ENCODE peak calls at places on chromosomes 4 and X, in ten cellular contexts. I is fibroblast of pulmonary artery, A is endothelial cell of umbilical vein, U is Peyer's patch, K is brain microvascular endothelial cell, C is left ventricle myocardium inferior, S is astrocyte of the cerebellum, X is GM12878, O is fibroblast of the aortic adventitia, Z is neural progenitor cell. H is an unnamed sample.

GRCh38 chrX:21374163-21374993 is at the start of gene CNKSR2:
- DNase-seq in A (peak), I (peak), Z (peak), S (no peak), U (peak), C (peak), K (peak), O (peak), X (no peak), H (no peak)

GRCh38 chrX:14032383-14032782 is 2.7 kb upstream of the GEMIN8 start:
- DNase-seq in I (peak), Z (peak), X (no peak), O (peak), S (peak), C (no peak), K (peak), A (peak), U (no peak), H (no peak)

GRCh38 chr4:153643406-153644016 is 40.6 kb upstream of the TLR2 start:
- DNase-seq in S (peak), U (no peak), C (no peak), X (peak), Z (peak), O (peak), A (peak), I (peak), K (peak), H (no peak)

GRCh38 chr4:171794528-171794927 is 18.7 kb upstream of the GALNTL6 start:
- DNase-seq in S (no peak), K (no peak), Z (peak), X (no peak), A (no peak), I (no peak), O (no peak), C (no peak), U (no peak), H (no peak)

GRCh38 chrX:104330966-104331365 is 76.2 kb upstream of the ESX1 start:
- DNase-seq in I (peak), C (no peak), X (no peak), K (peak), A (peak), Z (no peak), U (no peak), O (peak), S (no peak), H (no peak)

GRCh38 chr4:139887378-139887801 is 221.8 kb downstream of the MGST2 start:
- DNase-seq in Z (no peak), U (no peak), O (no peak), X (no peak), I (no peak), C (no peak), A (no peak), K (no peak), S (no peak), H (no peak)

GRCh38 chr4:113958766-113959540 is 20.5 kb downstream of the ARSJ start:
- DNase-seq in K (peak), U (no peak), X (no peak), I (peak), C (no peak), O (peak), S (peak), Z (no peak), A (peak), H (peak)

GRCh38 chr4:12729384-12729783 is 754.8 kb downstream of the RAB28 start:
- DNase-seq in O (peak), C (no peak), U (no peak), I (peak), S (peak), A (peak), X (no peak), K (no peak), Z (peak), H (no peak)

GRCh38 chrX:65745992-65746391 is 78.5 kb downstream of the MSN start:
- DNase-seq in S (no peak), I (peak), C (no peak), O (peak), U (no peak), Z (no peak), K (no peak), A (no peak), X (no peak), H (no peak)

GRCh38 chr4:13248621-13249298 is 235.4 kb downstream of the RAB28 start:
- DNase-seq in Z (peak), I (peak), U (no peak), S (no peak), O (peak), K (peak), X (no peak), C (no peak), A (no peak), H (peak)

GRCh38 chrX:153519569-153520285 is 2.3 kb downstream of the ATP2B3 start:
- DNase-seq in A (no peak), I (peak), O (peak), C (no peak), U (no peak), Z (no peak), K (peak), X (no peak), S (no peak), H (no peak)

GRCh38 chr4:175090116-175090515 is 172.0 kb downstream of the ADAM29 start:
- DNase-seq in U (no peak), Z (no peak), I (no peak), X (no peak), K (no peak), O (no peak), S (no peak), C (no peak), A (no peak), H (no peak)

GRCh38 chrX:40843643-40844042 is 108.3 kb upstream of the MED14 start:
- DNase-seq in A (no peak), C (no peak), I (no peak), Z (no peak), K (no peak), O (no peak), S (no peak), U (no peak), X (no peak), H (no peak)

GRCh38 chrX:71652405-71652804 is 14.9 kb upstream of the LOC101059915 start:
- DNase-seq in O (peak), Z (peak), U (no peak), S (peak), C (no peak), X (no peak), I (peak), K (peak), A (peak), H (no peak)

GRCh38 chrX:71542411-71542810 is 9.5 kb downstream of the OGT start:
- DNase-seq in U (no peak), S (no peak), I (peak), X (no peak), C (no peak), Z (no peak), K (no peak), A (peak), O (peak), H (no peak)

GRCh38 chrX:112147206-112147605 is 64.6 kb upstream of the TRPC5 start:
- DNase-seq in Z (peak), X (no peak), K (no peak), I (peak), S (no peak), U (no peak), O (no peak), A (no peak), C (no peak), H (no peak)

GRCh38 chr4:90438540-90438939 is 311.3 kb downstream of the CCSER1 start:
- DNase-seq in C (no peak), O (no peak), X (no peak), Z (no peak), U (no peak), A (no peak), S (no peak), I (no peak), K (no peak), H (no peak)

GRCh38 chr4:31146366-31146765 is 426.2 kb downstream of the PCDH7 start:
- DNase-seq in K (no peak), A (no peak), Z (no peak), U (no peak), O (peak), X (no peak), I (peak), S (no peak), C (no peak), H (no peak)

GRCh38 chrX:40151211-40152172 is 53.7 kb upstream of the BCOR start:
- DNase-seq in S (no peak), X (no peak), K (no peak), U (no peak), O (no peak), Z (peak), A (no peak), C (no peak), I (no peak), H (no peak)

GRCh38 chr4:108446554-108446953 is 173.8 kb upstream of the RPL34 start:
- DNase-seq in C (no peak), S (no peak), X (no peak), I (no peak), O (no peak), U (peak), Z (no peak), A (no peak), K (no peak), H (no peak)

GRCh38 chr4:156559346-156559745 is 412.3 kb downstream of the PDGFC start:
- DNase-seq in O (no peak), K (no peak), A (no peak), I (no peak), U (no peak), Z (no peak), C (no peak), S (no peak), X (no peak), H (no peak)

GRCh38 chr4:156553659-156554058 is 417.9 kb downstream of the PDGFC start:
- DNase-seq in Z (no peak), O (no peak), X (no peak), K (no peak), C (no peak), U (no peak), S (no peak), A (no peak), I (no peak), H (no peak)

GRCh38 chr4:156558365-156559025 is 413.1 kb downstream of the PDGFC start:
- DNase-seq in A (no peak), O (no peak), X (no peak), S (peak), U (no peak), I (no peak), C (no peak), K (no peak), Z (peak), H (no peak)

GRCh38 chr4:156557962-156558361 is 413.6 kb downstream of the PDGFC start:
- DNase-seq in K (no peak), X (no peak), I (no peak), A (no peak), O (no peak), Z (no peak), U (no peak), S (no peak), C (no peak), H (no peak)

DNA sequence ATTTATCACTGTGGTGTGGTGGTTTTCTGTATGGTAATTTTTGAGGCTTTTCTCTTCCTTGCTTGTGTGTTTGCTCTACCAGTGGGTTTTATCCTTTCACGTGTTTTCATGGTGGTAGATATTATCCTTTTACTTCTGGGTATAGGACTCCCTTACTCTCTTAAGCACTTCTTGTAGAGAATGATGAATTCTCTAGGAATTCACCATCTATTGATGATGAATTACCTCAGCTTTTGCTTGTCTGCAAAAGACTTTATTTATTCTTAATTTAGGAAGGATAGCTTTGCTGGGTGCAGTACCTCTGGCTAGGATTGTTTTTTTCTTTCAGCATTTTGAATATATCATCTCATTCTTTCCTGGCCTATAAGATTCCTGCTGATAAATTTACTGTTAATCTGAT is 415.3 kb downstream of the PDGFC start:
- DNase-seq in S (no peak), K (no peak), Z (no peak), X (no peak), O (no peak), I (no peak), C (no peak), A (no peak), U (no peak), H (no peak)
- TF ChIP-seq CTCF in S (no peak), K (no peak), Z (no peak), X (no peak), O (no peak), I (no peak), C (no peak), A (no peak), U (no peak), H (no peak)

DNA sequence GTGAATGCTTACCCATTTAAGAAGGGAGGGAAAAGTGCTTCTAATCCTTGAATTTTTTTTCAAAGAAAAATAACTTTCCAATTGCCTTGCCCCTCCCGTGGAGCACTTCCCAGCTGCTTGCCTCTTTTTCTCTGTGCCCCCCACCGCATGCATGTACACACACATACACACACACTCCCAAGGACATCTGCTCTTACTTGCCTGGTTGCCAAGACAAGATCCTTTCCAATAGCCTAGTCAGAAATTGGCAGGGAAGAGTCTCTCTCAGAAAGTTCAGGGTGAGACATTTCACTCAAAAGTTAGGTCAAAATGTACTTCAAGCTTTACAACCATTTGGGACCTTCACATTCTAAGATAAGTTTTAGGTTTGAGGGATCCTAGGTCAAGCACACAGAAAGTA is 10.9 kb downstream of the HHIP start:
- DNase-seq in A (no peak), U (no peak), X (no peak), I (no peak), O (peak), S (peak), K (no peak), C (no peak), Z (no peak), H (no peak)
- H3K4me3 ChIP-seq in A (no peak), U (no peak), X (no peak), I (no peak), O (no peak), S (no peak), K (no peak), C (no peak), Z (no peak), H (no peak)

DNA sequence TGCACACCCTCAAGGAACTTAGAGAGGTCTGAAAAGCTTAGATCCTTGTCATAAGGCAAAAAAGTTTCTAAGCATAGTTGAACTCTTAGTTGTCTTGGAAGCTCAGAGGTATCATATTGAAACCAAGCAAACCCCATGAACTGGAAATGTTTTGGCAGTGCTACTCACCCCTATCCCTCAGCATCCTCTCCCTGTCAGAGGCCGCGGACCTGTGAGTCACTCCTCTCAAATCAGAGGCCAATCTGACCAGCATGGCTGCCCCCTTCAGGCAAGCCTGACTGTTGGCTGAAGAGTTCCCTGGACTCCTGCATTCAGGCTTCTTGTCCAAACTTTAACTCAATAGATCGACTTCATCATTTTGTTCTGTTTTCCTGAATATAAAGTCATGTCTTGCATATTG is 69.4 kb downstream of the KCNIP4 start:
- DNase-seq in O (peak), C (no peak), K (peak), U (no peak), X (no peak), S (no peak), I (peak), Z (peak), A (peak), H (no peak)
- TF ChIP-seq CTCF in O (peak), C (no peak), K (peak), U (no peak), X (no peak), S (no peak), I (peak), Z (peak), A (peak), H (no peak)

GRCh38 chrX:1537031-1537715 is at the start of gene P2RY8:
- DNase-seq in S (no peak), Z (no peak), O (no peak), I (peak), C (peak), U (peak), K (peak), X (peak), A (no peak), H (no peak)

GRCh38 chrX:1533083-1533482 is 3.9 kb downstream of the P2RY8 start:
- DNase-seq in U (no peak), I (no peak), Z (no peak), C (no peak), K (no peak), X (no peak), A (no peak), S (no peak), O (no peak), H (no peak)

GRCh38 chrX:1534321-1535168 is 2.4 kb downstream of the P2RY8 start:
- DNase-seq in S (no peak), K (no peak), C (no peak), A (no peak), Z (peak), X (no peak), U (peak), I (no peak), O (no peak), H (no peak)

GRCh38 chrX:1536712-1537030 is 314 bp downstream of the P2RY8 start:
- DNase-seq in C (no peak), O (no peak), U (no peak), X (no peak), A (no peak), K (no peak), I (no peak), S (no peak), Z (no peak), H (no peak)

DNA sequence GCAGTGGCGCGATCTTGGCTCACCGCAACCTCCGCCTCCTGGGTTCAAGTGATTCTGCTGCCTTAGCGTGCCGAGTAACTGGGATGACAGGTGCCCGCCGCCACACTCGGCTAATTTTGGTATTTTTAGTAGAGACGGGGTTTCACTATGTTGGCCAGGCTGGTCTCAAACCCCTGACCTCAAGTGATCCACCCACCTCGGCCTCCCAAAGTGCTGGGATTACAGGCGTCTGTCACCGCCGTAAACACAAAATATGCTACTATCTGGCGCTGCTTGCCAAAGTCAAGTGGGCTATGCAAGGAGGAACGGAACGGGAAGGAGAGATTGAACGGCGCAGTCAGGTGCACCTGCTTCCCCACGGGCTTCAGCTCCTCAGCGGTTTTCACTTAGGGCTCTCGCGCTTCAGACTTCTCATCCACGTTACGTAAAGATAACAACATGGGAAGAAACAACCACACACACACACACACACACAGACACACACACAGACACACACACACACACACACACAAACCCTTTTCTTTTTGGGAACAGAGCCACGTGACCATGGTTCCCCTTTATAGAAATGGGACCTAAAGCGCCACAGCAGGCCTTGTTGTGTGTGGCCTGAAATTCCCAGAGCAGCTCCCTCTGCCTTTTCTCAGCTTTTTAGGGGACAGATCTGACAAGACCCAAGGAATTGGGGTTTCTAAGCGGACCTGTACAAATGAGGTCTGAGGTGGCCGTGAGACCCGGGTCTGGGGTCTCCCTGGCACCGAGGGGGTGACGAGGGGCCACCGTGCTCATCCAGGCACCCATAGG is 1.5 kb downstream of the P2RY8 start:
- DNase-seq in S (no peak), X (peak), O (no peak), K (no peak), Z (no peak), C (no peak), A (no peak), U (peak), I (no peak), H (no peak)
- H3K4me3 ChIP-seq in S (no peak), X (peak), O (no peak), K (no peak), Z (no peak), C (peak), A (no peak), U (peak), I (no peak), H (no peak)

GRCh38 chr4:46503739-46504138 is 113.8 kb upstream of the GABRA2 start:
- DNase-seq in S (no peak), Z (no peak), A (no peak), C (no peak), K (no peak), O (no peak), I (peak), X (no peak), U (no peak), H (no peak)

GRCh38 chr4:46505131-46505530 is 115.2 kb upstream of the GABRA2 start:
- DNase-seq in Z (no peak), O (no peak), K (no peak), C (no peak), I (no peak), A (no peak), X (no peak), S (no peak), U (no peak), H (no peak)

GRCh38 chr4:46506876-46507275 is 116.9 kb upstream of the GABRA2 start:
- DNase-seq in U (no peak), O (no peak), C (no peak), I (peak), A (no peak), Z (no peak), S (no peak), K (no peak), X (no peak), H (no peak)

GRCh38 chr4:46508216-46508615 is 118.3 kb upstream of the GABRA2 start:
- DNase-seq in I (no peak), X (no peak), O (no peak), C (no peak), S (no peak), Z (no peak), U (no peak), K (no peak), A (no peak), H (no peak)
- TF ChIP-seq CTCF in I (no peak), X (no peak), O (no peak), C (no peak), S (no peak), Z (no peak), U (no peak), K (no peak), A (no peak), H (no peak)